ENCODE peak calls at places on chromosomes 1 and 21, in four cellular contexts. D is hepatocyte, A is foreskin fibroblast, X is AG04449. B is an unnamed sample.

GRCh38 chr1:16139473-16139962 is 16.4 kb downstream of the EPHA2 start:
- DNase-seq in D (peak), A (peak), X (no peak), B (peak)

GRCh38 chr1:213572939-213573647 is 414.7 kb upstream of the PROX1 start:
- DNase-seq in D (peak), A (no peak), X (no peak), B (no peak)

GRCh38 chr1:3192825-3193224 is 123.8 kb downstream of the PRDM16 start:
- DNase-seq in D (no peak), A (no peak), X (no peak), B (no peak)

GRCh38 chr1:230334447-230334837 is 91.7 kb downstream of the PGBD5 start:
- DNase-seq in D (no peak), A (no peak), X (no peak), B (no peak)

GRCh38 chr1:20711285-20712209 is 6.3 kb downstream of the KIF17 start:
- DNase-seq in D (no peak), A (no peak), X (no peak), B (no peak)

GRCh38 chr1:211492511-211493132 is 660 bp upstream of the RD3 start:
- DNase-seq in D (no peak), A (no peak), X (no peak), B (no peak)

GRCh38 chr1:11629626-11630025 is 24.6 kb downstream of the FBXO2 start:
- DNase-seq in D (no peak), A (no peak), X (no peak), B (no peak)

GRCh38 chr1:211909385-211909784 is 78.8 kb upstream of the LPGAT1 start:
- DNase-seq in D (no peak), A (no peak), X (no peak), B (no peak)

GRCh38 chr1:34164510-34165381 is at the start of gene CSMD2:
- DNase-seq in D (peak), A (peak), X (no peak), B (peak)

GRCh38 chr1:39408641-39409054 is 82.8 kb upstream of the BMP8A start:
- DNase-seq in D (peak), A (peak), X (peak), B (peak)

DNA sequence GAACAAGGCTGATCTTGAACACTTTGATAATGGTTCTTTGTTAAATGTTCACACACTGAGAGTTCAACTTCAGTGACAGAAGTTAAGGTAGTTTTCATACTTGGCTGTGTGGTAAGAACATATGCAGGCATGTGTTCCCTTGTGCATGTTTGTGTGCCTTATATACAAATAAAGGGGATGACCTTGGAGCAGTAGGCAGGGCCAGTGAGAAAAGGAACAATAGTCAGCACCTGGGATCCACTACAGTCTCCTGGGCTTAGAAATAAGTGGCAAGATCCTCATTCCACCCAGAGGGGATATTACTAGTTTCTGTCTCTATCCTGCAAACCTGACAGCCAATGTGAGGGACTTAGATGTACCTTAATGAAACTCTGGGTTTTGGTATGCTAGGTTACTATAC is 50.3 kb upstream of the DMRTA2 start:
- DNase-seq in D (no peak), A (no peak), X (no peak), B (no peak)
- TF ChIP-seq CTCF in D (no peak), A (no peak), X (no peak), B (no peak)

DNA sequence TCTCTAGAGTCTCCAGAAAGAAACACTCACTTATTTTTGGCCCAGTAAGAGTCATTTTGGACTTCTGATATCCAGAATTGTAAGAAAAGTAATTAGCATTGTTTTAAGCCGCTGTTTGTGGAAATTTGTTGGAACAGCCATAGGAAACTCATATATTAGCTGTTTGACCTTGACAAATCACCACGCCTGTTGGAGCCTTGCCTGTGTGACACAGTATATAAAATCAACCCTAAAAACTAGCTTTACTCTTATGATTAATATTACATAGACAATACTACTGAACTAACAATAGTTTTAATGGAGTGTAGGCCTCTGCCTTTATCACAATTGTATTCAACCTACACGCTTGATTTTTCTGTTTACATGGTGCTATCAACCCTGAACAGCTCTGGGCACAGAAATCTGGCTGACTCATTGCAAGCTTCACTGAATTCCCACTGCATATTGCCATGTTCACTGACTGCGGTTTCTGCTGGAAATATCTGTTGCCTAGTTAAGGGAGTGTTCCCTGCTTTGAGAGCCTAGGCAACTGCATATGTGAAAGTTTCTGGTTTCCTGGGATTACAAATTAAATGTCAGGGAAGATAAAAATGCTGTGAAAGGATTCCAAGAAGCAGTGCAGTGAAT is 419.5 kb upstream of the DEPDC1 start:
- DNase-seq in D (peak), A (no peak), X (no peak), B (peak)
- TF ChIP-seq CTCF in D (no peak), A (no peak), X (no peak), B (no peak)

DNA sequence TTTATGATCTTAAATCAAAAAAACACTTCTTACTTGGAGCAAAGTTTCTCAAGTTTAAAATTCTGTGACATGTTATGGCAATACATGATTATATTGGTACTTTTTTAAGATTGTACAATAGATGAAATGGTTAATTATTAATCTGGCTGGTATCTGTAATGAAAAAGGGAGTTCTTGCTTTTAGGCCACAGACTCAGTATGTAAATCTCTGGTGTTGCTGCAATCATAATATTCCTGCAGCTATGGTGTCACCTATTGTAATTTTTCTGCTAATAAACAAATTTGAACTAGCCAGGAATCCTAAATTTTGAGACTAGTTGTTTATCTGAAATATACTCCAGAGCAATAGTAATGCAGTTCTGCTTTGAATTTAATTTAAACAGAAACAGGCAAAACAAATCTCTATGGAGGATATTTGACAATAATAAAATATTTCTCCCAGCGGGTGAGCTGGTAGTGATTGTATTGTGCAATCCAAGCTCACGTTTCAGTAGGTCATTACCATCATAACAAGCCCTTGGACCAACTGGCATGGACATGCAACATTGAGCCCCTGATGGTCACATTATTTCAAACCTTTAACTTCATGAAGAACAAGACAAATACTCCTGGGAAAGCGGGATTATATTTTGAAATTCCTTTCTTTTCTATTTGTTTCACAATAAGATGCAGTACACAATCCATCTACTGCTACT is 77.2 kb upstream of the USH2A start:
- DNase-seq in D (no peak), A (no peak), X (no peak), B (no peak)
- TF ChIP-seq CTCF in D (no peak), A (no peak), X (no peak), B (no peak)

GRCh38 chr1:219000005-219000404 is 173.7 kb upstream of the LYPLAL1 start:
- DNase-seq in D (no peak), A (no peak), X (no peak), B (no peak)

GRCh38 chr1:218994615-218995014 is 179.1 kb upstream of the LYPLAL1 start:
- DNase-seq in D (no peak), A (no peak), X (no peak), B (no peak)

GRCh38 chr1:218991089-218991488 is 182.6 kb upstream of the LYPLAL1 start:
- DNase-seq in D (no peak), A (no peak), X (no peak), B (no peak)

GRCh38 chr1:219000606-219001005 is 173.1 kb upstream of the LYPLAL1 start:
- DNase-seq in D (no peak), A (no peak), X (no peak), B (no peak)

GRCh38 chr1:218996362-218996761 is 177.3 kb upstream of the LYPLAL1 start:
- DNase-seq in D (no peak), A (no peak), X (no peak), B (peak)
- TF ChIP-seq CTCF in D (peak), A (peak), X (no peak), B (peak)

GRCh38 chr1:248243204-248243603 is 12.0 kb downstream of the OR2M4 start:
- DNase-seq in D (no peak), A (peak), X (no peak), B (no peak)
- TF ChIP-seq CTCF in D (no peak), A (peak), X (no peak), B (peak)

GRCh38 chr21:36540700-36541099 is 60.8 kb upstream of the CLDN14 start:
- DNase-seq in D (no peak), A (no peak), X (no peak), B (no peak)

GRCh38 chr21:36544545-36544944 is 64.6 kb upstream of the CLDN14 start:
- DNase-seq in D (no peak), A (no peak), X (no peak), B (no peak)

GRCh38 chr21:36543924-36544323 is 64.0 kb upstream of the CLDN14 start:
- DNase-seq in D (no peak), A (no peak), X (no peak), B (no peak)

GRCh38 chr21:36541721-36542139 is 61.8 kb upstream of the CLDN14 start:
- DNase-seq in D (no peak), A (no peak), X (no peak), B (no peak)

GRCh38 chr21:36542312-36543101 is 62.6 kb upstream of the CLDN14 start:
- DNase-seq in D (peak), A (no peak), X (no peak), B (no peak)
- TF ChIP-seq CTCF in D (no peak), A (no peak), X (no peak), B (no peak)

DNA sequence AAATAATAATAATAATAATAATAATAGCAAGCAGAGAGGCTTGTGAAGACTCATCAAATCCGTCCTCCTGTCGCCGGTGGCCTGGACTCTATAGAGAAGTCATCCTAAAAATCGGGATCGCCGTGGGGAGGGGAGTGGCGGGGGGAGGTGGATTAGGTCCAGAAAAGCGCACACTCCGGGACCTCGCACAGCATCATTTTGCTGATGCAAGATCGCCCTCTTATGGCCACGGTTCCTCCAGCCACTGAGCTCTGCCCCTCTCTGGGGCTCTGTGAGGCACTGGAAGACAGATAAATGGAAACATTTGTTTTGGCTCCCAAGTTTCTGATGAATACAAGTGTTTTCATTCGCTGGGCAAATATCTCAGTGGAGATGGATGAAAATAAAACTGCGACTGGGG is 612.0 kb downstream of the MATN1 start:
- DNase-seq in D (peak), A (peak), X (no peak), B (peak)
- TF ChIP-seq CTCF in D (peak), A (peak), X (peak), B (peak)

GRCh38 chr1:160672118-160672517 is 25.3 kb upstream of the SLAMF1 start:
- DNase-seq in D (no peak), A (no peak), X (no peak), B (no peak)
- TF ChIP-seq CTCF in D (no peak), A (no peak), X (no peak), B (no peak)

GRCh38 chr1:201530741-201531521 is 8.0 kb upstream of the NAV1 start:
- DNase-seq in D (peak), A (peak), X (peak), B (peak)
- TF ChIP-seq CTCF in D (peak), A (peak), X (peak), B (peak)

GRCh38 chr1:117366281-117366981 is 818 bp upstream of the MAN1A2 start:
- DNase-seq in D (peak), A (peak), X (no peak), B (peak)
- TF ChIP-seq CTCF in D (no peak), A (no peak), X (no peak), B (no peak)

B was measured in endothelial cell of umbilical vein.